ENCODE peak calls at places on chromosomes 6 and 20, in six cellular contexts. P, Y, K, Q, M and N are unnamed samples.

GRCh38 chr6:92777146-92777740 is 642.1 kb downstream of the EPHA7 start:
- DNase-seq in K (peak; percentile 31), M (peak; percentile 37), Q (no peak), P (peak; percentile 40), Y (no peak), N (no peak)

GRCh38 chr6:56868687-56869086 is 86.2 kb upstream of the BEND6 start:
- DNase-seq in K (no peak), P (peak; percentile 60), Q (no peak), Y (no peak), M (no peak), N (no peak)

GRCh38 chr6:151389640-151390275 is 1.6 kb downstream of the ZBTB2 start:
- DNase-seq in K (no peak), M (peak; percentile 72), P (no peak), Q (peak; percentile 47), Y (no peak), N (peak; percentile 67)

GRCh38 chr20:41334036-41334435 is 6.6 kb upstream of the LPIN3 start:
- DNase-seq in K (no peak), Y (no peak), P (no peak), M (no peak), Q (no peak), N (no peak)

GRCh38 chr20:48131581-48131980 is 346.3 kb upstream of the SULF2 start:
- DNase-seq in Q (no peak), P (no peak), K (no peak), M (no peak), Y (no peak), N (no peak)

GRCh38 chr20:62141397-62142251 is 1.6 kb downstream of the PSMA7 start:
- DNase-seq in P (peak; percentile 25), Q (no peak), K (no peak), M (peak; percentile 49), Y (peak; percentile 40), N (no peak)

GRCh38 chr6:134381926-134382325 is 64.0 kb upstream of the SGK1 start:
- DNase-seq in P (no peak), K (no peak), Y (no peak), Q (no peak), M (no peak), N (no peak)

GRCh38 chr6:131116755-131117360 is 18.4 kb upstream of the AKAP7 start:
- DNase-seq in Q (no peak), P (peak; percentile 62), M (peak; percentile 71), Y (peak; percentile 24), K (peak; percentile 51), N (no peak)

GRCh38 chr6:141309295-141309694 is 823.4 kb upstream of the GJE1 start:
- DNase-seq in M (no peak), K (no peak), Q (no peak), P (peak; percentile 20), Y (no peak), N (no peak)

GRCh38 chr6:144548525-144548924 is 263.4 kb downstream of the UTRN start:
- DNase-seq in P (no peak), Q (no peak), K (no peak), M (no peak), Y (no peak), N (no peak)